ENCODE peak calls at places on chromosomes 5 and 9, in nine cellular contexts. Z is HCT116, Q is left ventricle myocardium inferior, R is cardiac muscle cell, K is pancreas, V is PC-3, N is tibial nerve, X is esophagus squamous epithelium, O is transverse colon. S is an unnamed sample.

GRCh38 chr5:124871299-124871698 is 124.9 kb upstream of the ZNF608 start:
- DNase-seq in Z (no peak), Q (no peak), R (no peak), K (no peak), V (no peak), N (no peak), X (no peak), O (no peak), S (peak; percentile 33)

GRCh38 chr9:128106181-128106939 is 21.2 kb downstream of the PTGES2 start:
- DNase-seq in Z (no peak), Q (no peak), R (no peak), K (no peak), V (no peak), N (no peak), X (no peak), O (no peak), S (no peak)

GRCh38 chr9:130537346-130538050 is 41.9 kb upstream of the FUBP3 start:
- DNase-seq in Z (no peak), Q (no peak), R (peak; percentile 30), K (no peak), V (peak; percentile 8), N (no peak), X (no peak), O (no peak), S (no peak)

GRCh38 chr5:136021016-136021405 is 7.8 kb upstream of the TGFBI start:
- DNase-seq in Z (no peak), Q (no peak), R (no peak), K (no peak), V (no peak), N (no peak), X (no peak), O (no peak), S (no peak)

GRCh38 chr5:31741496-31741895 is 102.6 kb downstream of the PDZD2 start:
- DNase-seq in Z (no peak), Q (peak; percentile 59), R (no peak), K (no peak), V (no peak), N (no peak), X (no peak), O (no peak), S (no peak)

GRCh38 chr5:84602371-84602771 is 217.7 kb upstream of the EDIL3 start:
- DNase-seq in Z (no peak), Q (no peak), R (no peak), K (no peak), V (peak; percentile 9), N (no peak), X (no peak), O (no peak), S (no peak)

GRCh38 chr5:79858097-79858723 is 132.9 kb downstream of the MTX3 start:
- DNase-seq in Z (peak; percentile 49), Q (peak; percentile 74), R (peak; percentile 69), K (peak; percentile 39), V (peak; percentile 77), N (peak; percentile 69), X (no peak), O (peak; percentile 77), S (peak; percentile 72)

GRCh38 chr5:87121315-87122170 is 146.1 kb upstream of the RASA1 start:
- DNase-seq in Z (peak; percentile 71), Q (no peak), R (no peak), K (no peak), V (peak; percentile 96), N (no peak), X (no peak), O (peak; percentile 14), S (peak; percentile 91)

GRCh38 chr9:35954942-35955546 is 2.9 kb downstream of the OR2S2 start:
- DNase-seq in Z (peak; percentile 67), Q (no peak), R (peak; percentile 75), K (peak; percentile 33), V (peak; percentile 79), N (no peak), X (no peak), O (peak; percentile 68), S (peak; percentile 77)

GRCh38 chr9:77374266-77374665 is 196.9 kb downstream of the VPS13A start:
- DNase-seq in Z (no peak), Q (no peak), R (no peak), K (no peak), V (no peak), N (no peak), X (no peak), O (no peak), S (no peak)

GRCh38 chr9:104927216-104927911 is 591 bp downstream of the ABCA1 start:
- DNase-seq in Z (no peak), Q (peak; percentile 35), R (peak; percentile 55), K (peak; percentile 43), V (peak; percentile 39), N (no peak), X (no peak), O (peak; percentile 44), S (peak; percentile 10)

GRCh38 chr5:119389288-119390065 is 33.7 kb downstream of the TNFAIP8 start:
- DNase-seq in Z (no peak), Q (no peak), R (peak; percentile 23), K (no peak), V (no peak), N (no peak), X (no peak), O (no peak), S (no peak)

GRCh38 chr5:94508421-94509148 is 109.8 kb downstream of the KIAA0825 start:
- DNase-seq in Z (no peak), Q (no peak), R (peak; percentile 37), K (no peak), V (no peak), N (no peak), X (no peak), O (no peak), S (no peak)

GRCh38 chr5:45796959-45797553 is 100.9 kb upstream of the HCN1 start:
- DNase-seq in Z (no peak), Q (no peak), R (peak; percentile 3), K (no peak), V (peak; percentile 9), N (no peak), X (no peak), O (no peak), S (peak; percentile 15)

GRCh38 chr9:127557466-127557869 is 54.6 kb upstream of the STXBP1 start:
- DNase-seq in Z (no peak), Q (no peak), R (peak; percentile 58), K (no peak), V (peak; percentile 56), N (no peak), X (no peak), O (no peak), S (peak; percentile 70)

GRCh38 chr9:85172001-85172978 is 502.8 kb downstream of the NTRK2 start:
- DNase-seq in Z (no peak), Q (peak; percentile 16), R (no peak), K (no peak), V (no peak), N (peak; percentile 32), X (no peak), O (no peak), S (no peak)

GRCh38 chr9:2302606-2303005 is 287.5 kb downstream of the SMARCA2 start:
- DNase-seq in Z (no peak), Q (no peak), R (no peak), K (no peak), V (no peak), N (no peak), X (no peak), O (no peak), S (peak; percentile 10)

GRCh38 chr9:8857330-8858249 is 1058.0 kb upstream of the DMAC1 start:
- DNase-seq in Z (no peak), Q (peak; percentile 76), R (peak; percentile 73), K (no peak), V (no peak), N (peak; percentile 35), X (no peak), O (peak; percentile 65), S (peak; percentile 24)

GRCh38 chr9:114112778-114113585 is 13.9 kb upstream of the KIF12 start:
- DNase-seq in Z (no peak), Q (peak; percentile 89), R (no peak), K (peak; percentile 32), V (peak; percentile 43), N (peak; percentile 71), X (no peak), O (peak; percentile 71), S (peak; percentile 23)

GRCh38 chr5:176864755-176865154 is 34.4 kb downstream of the HK3 start:
- DNase-seq in Z (no peak), Q (no peak), R (no peak), K (no peak), V (no peak), N (no peak), X (no peak), O (no peak), S (no peak)
- H3K4me1 ChIP-seq in Z (no peaks in the 10 kb centered on the region), Q (no peaks in the 10 kb centered on the region), R (peaks cover 17% of the 10 kb centered on the region), K (no peaks in the 10 kb centered on the region), V (no peaks in the 10 kb centered on the region), N (no peaks in the 10 kb centered on the region), X (no peaks in the 10 kb centered on the region), O (no peaks in the 10 kb centered on the region), S (no peaks in the 10 kb centered on the region)

DNA sequence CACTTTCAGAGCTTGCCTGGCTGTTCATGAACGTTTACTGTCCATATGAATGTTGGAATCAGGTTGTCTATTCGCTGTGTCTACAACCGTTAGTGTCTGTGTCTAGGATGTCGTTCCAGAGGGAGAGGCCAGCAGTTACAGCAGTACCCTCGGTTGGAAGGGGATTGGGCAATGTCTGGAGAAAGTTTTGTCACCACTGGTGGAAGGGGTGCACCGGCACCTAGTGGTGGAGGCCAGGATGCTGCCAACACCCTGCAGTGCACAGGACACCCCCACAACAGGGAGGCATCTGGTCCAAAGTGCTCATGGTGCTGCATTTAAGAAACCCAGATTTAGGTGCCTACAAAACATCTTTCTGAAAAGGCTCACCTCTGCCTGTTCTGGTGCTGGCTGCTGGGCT is 220.7 kb downstream of the FANCC start:
- DNase-seq in Z (no peak), Q (no peak), R (no peak), K (no peak), V (no peak), N (no peak), X (no peak), O (no peak), S (no peak)
- H3K4me1 ChIP-seq in Z (peaks cover 7% of the 10 kb centered on the region), Q (peaks cover 98% of the 10 kb centered on the region), R (peaks cover 18% of the 10 kb centered on the region), K (peaks cover 23% of the 10 kb centered on the region), V (peaks cover 49% of the 10 kb centered on the region), N (no peaks in the 10 kb centered on the region), X (peaks cover 35% of the 10 kb centered on the region), O (peaks cover 14% of the 10 kb centered on the region), S (peaks cover 4% of the 10 kb centered on the region)

DNA sequence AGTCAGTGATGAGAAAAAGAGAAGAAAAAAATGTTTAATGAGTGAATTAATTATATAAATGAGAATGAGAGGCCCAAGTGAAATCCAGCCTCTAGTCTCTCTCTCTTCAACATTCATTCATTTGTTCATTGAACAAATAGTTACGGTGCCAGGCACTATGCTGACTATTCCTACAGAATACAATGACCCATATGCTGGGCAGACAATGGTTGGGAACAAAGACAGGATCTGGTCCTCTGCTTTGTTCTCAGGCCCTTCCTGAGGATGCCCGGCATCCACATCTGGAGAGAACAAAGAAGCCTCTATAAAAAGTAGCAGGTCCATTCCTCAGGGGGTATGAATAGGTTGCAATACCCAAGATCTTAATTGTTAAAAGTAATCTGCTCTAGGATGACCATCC is 6.9 kb downstream of the ADAM19 start:
- DNase-seq in Z (no peak), Q (no peak), R (no peak), K (no peak), V (no peak), N (no peak), X (no peak), O (no peak), S (no peak)
- H3K4me1 ChIP-seq in Z (peaks cover 6% of the 10 kb centered on the region), Q (peaks cover 62% of the 10 kb centered on the region), R (peaks cover 16% of the 10 kb centered on the region), K (no peaks in the 10 kb centered on the region), V (peaks cover 29% of the 10 kb centered on the region), N (no peaks in the 10 kb centered on the region), X (peaks cover 8% of the 10 kb centered on the region), O (peaks cover 6% of the 10 kb centered on the region), S (no peaks in the 10 kb centered on the region)

DNA sequence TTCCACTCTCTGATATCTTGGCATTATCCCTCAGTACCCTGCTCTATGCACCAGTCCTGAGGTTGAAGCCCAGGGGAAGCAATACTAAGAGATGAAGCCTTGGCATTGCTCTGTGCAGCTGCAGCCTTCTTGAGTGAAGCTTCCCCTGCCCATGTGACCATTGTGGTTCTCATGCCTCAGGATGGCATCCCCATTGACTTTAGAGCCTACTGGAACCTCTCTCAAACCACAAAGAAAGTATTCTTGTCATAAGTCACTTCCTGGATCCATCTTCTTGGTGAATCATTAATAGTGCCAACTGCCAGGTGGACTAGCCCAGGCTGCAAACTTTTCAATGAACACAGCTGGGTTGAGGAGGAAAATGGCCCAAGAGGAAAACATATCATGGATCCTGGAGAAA is 283.9 kb upstream of the RFX3 start:
- DNase-seq in Z (peak; percentile 22), Q (no peak), R (no peak), K (no peak), V (peak; percentile 79), N (no peak), X (no peak), O (no peak), S (no peak)
- H3K4me1 ChIP-seq in Z (no peaks in the 10 kb centered on the region), Q (no peaks in the 10 kb centered on the region), R (no peaks in the 10 kb centered on the region), K (no peaks in the 10 kb centered on the region), V (peaks cover 15% of the 10 kb centered on the region), N (no peaks in the 10 kb centered on the region), X (no peaks in the 10 kb centered on the region), O (no peaks in the 10 kb centered on the region), S (no peaks in the 10 kb centered on the region)